ENCODE peak calls at places on chromosomes 1 and 21, in seven cellular contexts. One of them, this sample, is unnamed.

GRCh38 chr21:41425954-41426655 is at the start of gene MX1:
- DNase-seq in HTR-8/SVneo: no peak
- DNase-seq in DMS79 treated with DMSO at 0.1 percent for 48 hours: peak
- DNase-seq in CD4-positive, CD25-positive, alpha-beta regulatory T cell: peak
- DNase-seq in left ventricle myocardium superior: peak
- DNase-seq in germinal center: peak
- DNase-seq in cardiac fibroblast: peak
- DNase-seq in this sample: peak

GRCh38 chr1:213507472-213508223 is 456.6 kb downstream of the RPS6KC1 start:
- DNase-seq in germinal center: no peak
- DNase-seq in DMS79 treated with DMSO at 0.1 percent for 48 hours: no peak
- DNase-seq in HTR-8/SVneo: no peak
- DNase-seq in left ventricle myocardium superior: no peak
- DNase-seq in cardiac fibroblast: no peak
- DNase-seq in CD4-positive, CD25-positive, alpha-beta regulatory T cell: no peak
- DNase-seq in this sample: no peak

GRCh38 chr1:2372551-2373490 is 18.5 kb downstream of the MORN1 start:
- DNase-seq in CD4-positive, CD25-positive, alpha-beta regulatory T cell: no peak
- DNase-seq in DMS79 treated with DMSO at 0.1 percent for 48 hours: no peak
- DNase-seq in HTR-8/SVneo: peak
- DNase-seq in germinal center: no peak
- DNase-seq in left ventricle myocardium superior: no peak
- DNase-seq in cardiac fibroblast: no peak
- DNase-seq in this sample: peak

GRCh38 chr1:240515505-240515904 is 96.5 kb downstream of the GREM2 start:
- DNase-seq in HTR-8/SVneo: no peak
- DNase-seq in DMS79 treated with DMSO at 0.1 percent for 48 hours: no peak
- DNase-seq in CD4-positive, CD25-positive, alpha-beta regulatory T cell: no peak
- DNase-seq in germinal center: no peak
- DNase-seq in left ventricle myocardium superior: no peak
- DNase-seq in cardiac fibroblast: peak
- DNase-seq in this sample: no peak

GRCh38 chr1:50717327-50717726 is 242.7 kb downstream of the FAF1 start:
- DNase-seq in CD4-positive, CD25-positive, alpha-beta regulatory T cell: no peak
- DNase-seq in HTR-8/SVneo: no peak
- DNase-seq in cardiac fibroblast: no peak
- DNase-seq in left ventricle myocardium superior: no peak
- DNase-seq in DMS79 treated with DMSO at 0.1 percent for 48 hours: no peak
- DNase-seq in germinal center: no peak
- DNase-seq in this sample: no peak

GRCh38 chr1:169081503-169082123 is 24.9 kb upstream of the ATP1B1 start:
- DNase-seq in germinal center: no peak
- DNase-seq in CD4-positive, CD25-positive, alpha-beta regulatory T cell: no peak
- DNase-seq in DMS79 treated with DMSO at 0.1 percent for 48 hours: no peak
- DNase-seq in cardiac fibroblast: no peak
- DNase-seq in left ventricle myocardium superior: no peak
- DNase-seq in HTR-8/SVneo: no peak
- DNase-seq in this sample: no peak

GRCh38 chr1:39960461-39960958 is 5.6 kb downstream of the MFSD2A start:
- DNase-seq in left ventricle myocardium superior: peak
- DNase-seq in HTR-8/SVneo: no peak
- DNase-seq in germinal center: peak
- DNase-seq in CD4-positive, CD25-positive, alpha-beta regulatory T cell: no peak
- DNase-seq in DMS79 treated with DMSO at 0.1 percent for 48 hours: peak
- DNase-seq in cardiac fibroblast: no peak
- DNase-seq in this sample: peak

GRCh38 chr1:35808376-35809155 is 750 bp downstream of the AGO4 start:
- DNase-seq in CD4-positive, CD25-positive, alpha-beta regulatory T cell: peak
- DNase-seq in cardiac fibroblast: peak
- DNase-seq in germinal center: peak
- DNase-seq in left ventricle myocardium superior: peak
- DNase-seq in DMS79 treated with DMSO at 0.1 percent for 48 hours: peak
- DNase-seq in HTR-8/SVneo: peak
- DNase-seq in this sample: peak

GRCh38 chr21:45228171-45228641 is 59.5 kb downstream of the POFUT2 start:
- DNase-seq in left ventricle myocardium superior: no peak
- DNase-seq in DMS79 treated with DMSO at 0.1 percent for 48 hours: no peak
- DNase-seq in HTR-8/SVneo: peak
- DNase-seq in CD4-positive, CD25-positive, alpha-beta regulatory T cell: peak
- DNase-seq in cardiac fibroblast: peak
- DNase-seq in germinal center: no peak
- DNase-seq in this sample: no peak

GRCh38 chr1:85295006-85295431 is 18.6 kb upstream of the BCL10 start:
- DNase-seq in cardiac fibroblast: no peak
- DNase-seq in left ventricle myocardium superior: no peak
- DNase-seq in DMS79 treated with DMSO at 0.1 percent for 48 hours: no peak
- DNase-seq in germinal center: no peak
- DNase-seq in CD4-positive, CD25-positive, alpha-beta regulatory T cell: no peak
- DNase-seq in HTR-8/SVneo: no peak
- DNase-seq in this sample: no peak

GRCh38 chr1:14945132-14946010 is 208.2 kb upstream of the TMEM51 start:
- DNase-seq in DMS79 treated with DMSO at 0.1 percent for 48 hours: no peak
- DNase-seq in left ventricle myocardium superior: peak
- DNase-seq in germinal center: no peak
- DNase-seq in cardiac fibroblast: peak
- DNase-seq in HTR-8/SVneo: peak
- DNase-seq in CD4-positive, CD25-positive, alpha-beta regulatory T cell: no peak
- DNase-seq in this sample: peak

GRCh38 chr1:60695633-60696032 is 386.7 kb upstream of the NFIA start:
- DNase-seq in DMS79 treated with DMSO at 0.1 percent for 48 hours: no peak
- DNase-seq in left ventricle myocardium superior: peak
- DNase-seq in cardiac fibroblast: no peak
- DNase-seq in CD4-positive, CD25-positive, alpha-beta regulatory T cell: no peak
- DNase-seq in HTR-8/SVneo: no peak
- DNase-seq in germinal center: no peak
- DNase-seq in this sample: peak

GRCh38 chr1:111948209-111949131 is 41.0 kb downstream of the KCND3 start:
- DNase-seq in cardiac fibroblast: peak
- DNase-seq in HTR-8/SVneo: no peak
- DNase-seq in DMS79 treated with DMSO at 0.1 percent for 48 hours: peak
- DNase-seq in CD4-positive, CD25-positive, alpha-beta regulatory T cell: no peak
- DNase-seq in left ventricle myocardium superior: peak
- DNase-seq in germinal center: no peak
- DNase-seq in this sample: peak

GRCh38 chr21:29299046-29299905 is 554 bp downstream of the BACH1 start:
- DNase-seq in left ventricle myocardium superior: peak
- DNase-seq in cardiac fibroblast: peak
- DNase-seq in HTR-8/SVneo: peak
- DNase-seq in germinal center: peak
- DNase-seq in CD4-positive, CD25-positive, alpha-beta regulatory T cell: peak
- DNase-seq in DMS79 treated with DMSO at 0.1 percent for 48 hours: peak
- DNase-seq in this sample: peak

GRCh38 chr1:182682898-182683501 is 1.4 kb downstream of the RGS8 start:
- DNase-seq in cardiac fibroblast: no peak
- DNase-seq in CD4-positive, CD25-positive, alpha-beta regulatory T cell: no peak
- DNase-seq in germinal center: no peak
- DNase-seq in HTR-8/SVneo: no peak
- DNase-seq in left ventricle myocardium superior: no peak
- DNase-seq in DMS79 treated with DMSO at 0.1 percent for 48 hours: no peak
- DNase-seq in this sample: no peak

GRCh38 chr1:154847891-154848290 is 22.2 kb downstream of the KCNN3 start:
- DNase-seq in left ventricle myocardium superior: peak
- DNase-seq in CD4-positive, CD25-positive, alpha-beta regulatory T cell: no peak
- DNase-seq in DMS79 treated with DMSO at 0.1 percent for 48 hours: peak
- DNase-seq in HTR-8/SVneo: no peak
- DNase-seq in cardiac fibroblast: no peak
- DNase-seq in germinal center: no peak
- DNase-seq in this sample: no peak

GRCh38 chr1:203036135-203036534 is 9.8 kb downstream of the PPFIA4 start:
- DNase-seq in HTR-8/SVneo: no peak
- DNase-seq in DMS79 treated with DMSO at 0.1 percent for 48 hours: no peak
- DNase-seq in left ventricle myocardium superior: no peak
- DNase-seq in CD4-positive, CD25-positive, alpha-beta regulatory T cell: no peak
- DNase-seq in germinal center: no peak
- DNase-seq in cardiac fibroblast: no peak
- DNase-seq in this sample: no peak

GRCh38 chr21:37176716-37177115 is 90.4 kb downstream of the VPS26C start:
- DNase-seq in germinal center: no peak
- DNase-seq in CD4-positive, CD25-positive, alpha-beta regulatory T cell: no peak
- DNase-seq in HTR-8/SVneo: no peak
- DNase-seq in DMS79 treated with DMSO at 0.1 percent for 48 hours: no peak
- DNase-seq in cardiac fibroblast: no peak
- DNase-seq in left ventricle myocardium superior: no peak
- DNase-seq in this sample: no peak

GRCh38 chr1:168360151-168360550 is 79.5 kb downstream of the TBX19 start:
- DNase-seq in left ventricle myocardium superior: no peak
- DNase-seq in cardiac fibroblast: peak
- DNase-seq in HTR-8/SVneo: no peak
- DNase-seq in DMS79 treated with DMSO at 0.1 percent for 48 hours: no peak
- DNase-seq in germinal center: no peak
- DNase-seq in CD4-positive, CD25-positive, alpha-beta regulatory T cell: no peak
- DNase-seq in this sample: no peak

GRCh38 chr1:198601936-198602889 is 36.6 kb upstream of the PTPRC start:
- DNase-seq in germinal center: no peak
- DNase-seq in cardiac fibroblast: peak
- DNase-seq in CD4-positive, CD25-positive, alpha-beta regulatory T cell: no peak
- DNase-seq in HTR-8/SVneo: no peak
- DNase-seq in DMS79 treated with DMSO at 0.1 percent for 48 hours: no peak
- DNase-seq in left ventricle myocardium superior: no peak
- DNase-seq in this sample: no peak

GRCh38 chr1:205843031-205843859 is 6.7 kb downstream of the PM20D1 start:
- DNase-seq in cardiac fibroblast: no peak
- DNase-seq in CD4-positive, CD25-positive, alpha-beta regulatory T cell: no peak
- DNase-seq in left ventricle myocardium superior: no peak
- DNase-seq in DMS79 treated with DMSO at 0.1 percent for 48 hours: peak
- DNase-seq in germinal center: no peak
- DNase-seq in HTR-8/SVneo: no peak
- DNase-seq in this sample: no peak

GRCh38 chr1:190328361-190328760 is 149.3 kb downstream of the BRINP3 start:
- DNase-seq in DMS79 treated with DMSO at 0.1 percent for 48 hours: no peak
- DNase-seq in CD4-positive, CD25-positive, alpha-beta regulatory T cell: no peak
- DNase-seq in germinal center: no peak
- DNase-seq in left ventricle myocardium superior: no peak
- DNase-seq in HTR-8/SVneo: no peak
- DNase-seq in cardiac fibroblast: no peak
- DNase-seq in this sample: no peak

GRCh38 chr1:12052008-12052573 is 11.0 kb upstream of the TNFRSF8 start:
- DNase-seq in germinal center: no peak
- DNase-seq in HTR-8/SVneo: peak
- DNase-seq in CD4-positive, CD25-positive, alpha-beta regulatory T cell: no peak
- DNase-seq in cardiac fibroblast: peak
- DNase-seq in left ventricle myocardium superior: peak
- DNase-seq in DMS79 treated with DMSO at 0.1 percent for 48 hours: no peak
- DNase-seq in this sample: peak